ENCODE peak calls at places on chromosomes 7 and 10, in seven cellular contexts. A is heart right ventricle, N is mesothelial cell of epicardium, Z is fibroblast of lung, F is adrenal gland, I is cardiac muscle cell, S is brain microvascular endothelial cell. W is an unnamed sample.

GRCh38 chr7:1283337-1283736 is 50.7 kb downstream of the UNCX start:
- DNase-seq in A (no peak), S (no peak), F (no peak), N (no peak), Z (no peak), I (no peak), W (no peak)

GRCh38 chr7:19327011-19327410 is 181.8 kb upstream of the FERD3L start:
- DNase-seq in N (no peak), A (no peak), F (no peak), S (peak), I (peak), Z (peak), W (no peak)

GRCh38 chr10:71981024-71981867 is 17.1 kb downstream of the CHST3 start:
- DNase-seq in F (peak), S (no peak), I (peak), A (no peak), N (no peak), Z (peak), W (no peak)

GRCh38 chr10:123621492-123621891 is 44.7 kb upstream of the GPR26 start:
- DNase-seq in A (no peak), Z (no peak), I (no peak), N (peak), S (no peak), F (no peak), W (no peak)

GRCh38 chr10:43226441-43226840 is 40.4 kb downstream of the RASGEF1A start:
- DNase-seq in F (peak), Z (no peak), A (no peak), I (no peak), N (peak), S (no peak), W (peak)

GRCh38 chr7:106022193-106022821 is 59.2 kb downstream of the CDHR3 start:
- DNase-seq in A (no peak), F (no peak), I (no peak), S (no peak), Z (no peak), N (no peak), W (peak)

GRCh38 chr7:826230-826905 is 5.9 kb upstream of the SUN1 start:
- DNase-seq in Z (no peak), F (no peak), I (no peak), N (no peak), A (no peak), S (no peak), W (no peak)

GRCh38 chr7:79820387-79820786 is 314.2 kb upstream of the GNAI1 start:
- DNase-seq in A (peak), S (peak), F (no peak), Z (peak), I (peak), N (peak), W (no peak)

GRCh38 chr10:30784521-30784895 is 155.0 kb upstream of the LYZL2 start:
- DNase-seq in S (no peak), A (no peak), I (peak), Z (peak), N (no peak), F (no peak), W (no peak)

GRCh38 chr10:109187677-109188076 is 735.6 kb downstream of the XPNPEP1 start:
- DNase-seq in N (no peak), S (no peak), Z (peak), I (no peak), A (no peak), F (no peak), W (no peak)

GRCh38 chr7:47333959-47334358 is 248.0 kb downstream of the TNS3 start:
- DNase-seq in S (no peak), I (no peak), Z (no peak), N (no peak), A (no peak), F (no peak), W (no peak)

GRCh38 chr7:40205992-40206391 is 71.2 kb downstream of the SUGCT start:
- DNase-seq in Z (no peak), S (no peak), N (no peak), F (no peak), A (no peak), I (no peak), W (no peak)

GRCh38 chr7:132059141-132059540 is 502.7 kb upstream of the PODXL start:
- DNase-seq in Z (no peak), N (no peak), F (no peak), S (no peak), A (no peak), I (no peak), W (no peak)

GRCh38 chr10:28652101-28652500 is 25.2 kb upstream of the BAMBI start:
- DNase-seq in Z (no peak), N (no peak), F (no peak), A (no peak), S (no peak), I (no peak), W (no peak)

GRCh38 chr7:84908196-84908793 is 278.6 kb downstream of the SEMA3D start:
- DNase-seq in A (no peak), Z (no peak), N (no peak), I (no peak), F (no peak), S (no peak), W (no peak)

GRCh38 chr10:73648975-73649829 is 6.6 kb downstream of the SYNPO2L start:
- DNase-seq in N (no peak), A (no peak), Z (no peak), F (no peak), I (peak), S (peak), W (no peak)

GRCh38 chr10:35546824-35547225 is 58.3 kb upstream of the GJD4 start:
- DNase-seq in N (no peak), Z (no peak), F (no peak), I (peak), A (no peak), S (peak), W (no peak)

GRCh38 chr10:123149568-123150228 is 1.8 kb downstream of the HMX2 start:
- DNase-seq in S (no peak), I (peak), F (no peak), N (peak), Z (peak), A (no peak), W (peak)

GRCh38 chr7:13169356-13169755 is 481.9 kb downstream of the ARL4A start:
- DNase-seq in N (no peak), S (no peak), I (no peak), A (no peak), F (no peak), Z (no peak), W (no peak)

GRCh38 chr7:154777908-154778307 is 225.0 kb downstream of the PAXIP1 start:
- DNase-seq in A (no peak), Z (no peak), N (no peak), S (no peak), I (no peak), F (no peak), W (no peak)

GRCh38 chr10:13950543-13950939 is 363.8 kb downstream of the PRPF18 start:
- DNase-seq in F (no peak), A (no peak), N (no peak), S (no peak), Z (no peak), I (no peak), W (no peak)

GRCh38 chr7:102472126-102473041 is 6.3 kb downstream of the POLR2J start:
- DNase-seq in Z (no peak), S (no peak), N (peak), A (peak), F (no peak), I (no peak), W (no peak)

GRCh38 chr10:112140110-112140755 is 43.3 kb downstream of the GPAM start:
- DNase-seq in N (peak), S (peak), Z (peak), A (peak), F (peak), I (peak), W (peak)

GRCh38 chr10:24616536-24616935 is 107.2 kb downstream of the ARHGAP21 start:
- DNase-seq in I (no peak), Z (no peak), N (no peak), A (no peak), F (no peak), S (no peak), W (no peak)

GRCh38 chr7:37832194-37832593 is 16.2 kb upstream of the NME8 start:
- DNase-seq in N (peak), I (peak), A (peak), S (peak), Z (peak), F (peak), W (no peak)

GRCh38 chr7:93327006-93327633 is 95.0 kb downstream of the VPS50 start:
- DNase-seq in F (no peak), I (peak), A (no peak), N (no peak), Z (peak), S (peak), W (no peak)

GRCh38 chr10:99430116-99430450 is 341 bp downstream of the GOT1 start:
- DNase-seq in A (no peak), Z (no peak), N (no peak), I (peak), S (no peak), F (no peak), W (no peak)

GRCh38 chr10:7666253-7667023 is at the start of gene ITIH5:
- DNase-seq in I (no peak), F (no peak), Z (peak), A (peak), S (no peak), N (no peak), W (peak)

GRCh38 chr10:71079761-71080380 is 132.5 kb upstream of the UNC5B start:
- DNase-seq in S (no peak), N (peak), I (no peak), Z (no peak), F (peak), A (no peak), W (peak)

GRCh38 chr7:101882595-101883564 is 65.5 kb downstream of the CUX1 start:
- DNase-seq in Z (peak), S (peak), F (peak), A (peak), I (peak), N (no peak), W (no peak)

GRCh38 chr10:124223711-124224085 is 130.3 kb upstream of the CHST15 start:
- DNase-seq in S (no peak), I (no peak), Z (no peak), F (no peak), A (no peak), N (no peak), W (no peak)

GRCh38 chr10:47311193-47311899 is 10.9 kb upstream of the GDF2 start:
- DNase-seq in F (no peak), A (no peak), S (no peak), I (peak), N (no peak), Z (no peak), W (no peak)

GRCh38 chr10:47310090-47310505 is 10.1 kb downstream of the GDF10 start:
- DNase-seq in S (no peak), Z (no peak), N (no peak), I (no peak), F (no peak), A (no peak), W (no peak)

GRCh38 chr10:47308775-47309174 is 8.8 kb downstream of the GDF10 start:
- DNase-seq in Z (no peak), A (no peak), S (no peak), I (no peak), F (no peak), N (no peak), W (no peak)

GRCh38 chr10:47307381-47307780 is 7.4 kb downstream of the GDF10 start:
- DNase-seq in A (no peak), N (no peak), S (no peak), F (no peak), Z (no peak), I (no peak), W (no peak)

DNA sequence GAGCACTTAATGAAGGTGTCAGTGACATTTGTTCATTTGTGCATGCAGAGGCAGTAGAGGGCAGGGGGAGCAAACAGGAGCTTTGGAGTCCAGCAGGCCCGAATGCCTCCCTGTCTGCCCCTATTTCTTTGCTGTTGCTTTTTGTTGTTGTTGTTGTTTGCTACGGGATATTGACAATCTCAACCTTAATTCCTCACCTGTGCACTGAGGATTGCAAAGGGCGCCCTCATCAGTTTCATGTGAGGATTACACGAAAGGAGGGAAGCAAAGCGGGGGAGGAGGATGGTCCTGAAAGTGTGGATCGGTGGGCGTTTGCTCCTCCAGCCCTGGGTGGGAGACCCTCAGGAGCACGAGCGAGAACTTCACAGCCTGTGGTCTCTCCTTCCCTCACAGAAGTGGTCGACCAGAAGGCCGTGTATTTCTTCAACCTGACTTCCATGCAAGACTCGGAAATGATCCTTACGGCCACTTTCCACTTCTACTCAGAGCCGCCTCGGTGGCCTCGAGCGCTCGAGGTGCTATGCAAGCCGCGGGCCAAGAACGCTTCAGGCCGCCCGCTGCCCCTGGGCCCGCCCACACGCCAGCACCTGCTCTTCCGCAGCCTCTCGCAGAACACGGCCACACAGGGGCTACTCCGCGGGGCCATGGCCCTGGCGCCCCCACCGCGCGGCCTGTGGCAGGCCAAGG is 9.5 kb downstream of the GDF10 start:
- DNase-seq in S (no peak), A (no peak), Z (no peak), I (no peak), F (no peak), N (no peak), W (no peak)
- TF ChIP-seq CTCF in S (peak), A (peak), Z (peak), I (peak), F (no peak), N (peak), W (no peak)

DNA sequence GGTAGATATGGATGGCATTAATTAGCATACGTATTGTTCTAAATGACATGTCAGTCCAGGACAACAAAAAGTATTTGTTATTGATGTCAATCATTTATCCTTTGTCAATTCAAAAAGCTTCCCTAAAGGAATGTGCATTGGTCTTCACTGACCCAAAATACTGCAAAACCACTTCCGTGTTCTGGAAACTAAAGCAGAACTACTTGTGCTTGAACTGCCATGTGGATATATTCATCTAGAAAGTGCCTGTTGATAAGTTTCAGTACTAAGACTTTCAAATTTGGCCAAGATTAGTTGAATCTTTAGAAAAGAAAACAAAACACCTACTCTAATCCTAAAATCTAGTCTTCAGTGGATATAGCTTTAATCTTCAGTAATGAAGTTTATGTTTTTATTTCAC is 242.1 kb upstream of the PPP1R3A start:
- DNase-seq in F (no peak), I (no peak), N (no peak), Z (no peak), S (no peak), A (no peak), W (no peak)
- TF ChIP-seq CTCF in F (no peak), I (no peak), N (no peak), Z (no peak), S (no peak), A (no peak), W (no peak)

DNA sequence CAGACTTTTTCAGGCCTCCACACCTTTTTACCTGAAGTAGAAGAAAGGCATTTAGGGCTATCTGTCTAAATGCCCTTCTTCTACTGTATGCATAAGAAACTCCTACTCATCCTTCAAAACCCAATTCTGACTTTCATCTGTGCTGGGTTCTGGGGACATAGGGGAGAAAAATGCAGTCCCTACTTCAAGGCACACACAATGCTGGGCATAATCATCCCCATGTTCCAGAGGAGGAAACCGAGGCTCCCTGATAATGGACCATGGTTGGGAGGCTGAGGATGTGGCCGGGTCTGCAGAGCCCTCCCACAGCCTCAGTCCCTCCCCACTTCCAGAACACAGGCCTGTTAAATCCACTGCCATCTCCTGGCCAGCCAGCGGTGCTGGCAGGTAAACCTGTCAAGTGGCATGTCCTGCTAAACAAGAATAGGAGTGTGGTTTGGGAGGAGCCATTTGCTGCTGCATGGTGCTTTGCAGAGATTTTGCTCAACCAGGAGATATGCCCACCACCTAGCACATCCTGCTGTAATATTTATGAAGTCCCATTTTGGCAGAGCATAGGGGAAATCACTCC is 32.0 kb downstream of the GRID1 start:
- DNase-seq in F (no peak), I (no peak), Z (no peak), A (no peak), N (no peak), S (no peak), W (no peak)
- TF ChIP-seq CTCF in F (no peak), I (no peak), Z (no peak), A (no peak), N (no peak), S (no peak), W (no peak)

GRCh38 chr10:100516847-100517246 is 2.8 kb downstream of the SEC31B start:
- DNase-seq in F (no peak), Z (no peak), S (no peak), N (no peak), I (no peak), A (no peak), W (no peak)
- TF ChIP-seq CTCF in F (no peak), Z (no peak), S (peak), N (no peak), I (peak), A (peak), W (no peak)